ENCODE peak calls at places on chromosomes 3 and 15, in eight cellular contexts. K, X, J, R, G, H, Z and D are unnamed samples.

GRCh38 chr3:112437146-112438022 is 61.9 kb downstream of the BTLA start:
- DNase-seq in X (peak; percentile 52), Z (peak; percentile 10), R (no peak), H (no peak), J (no peak), K (no peak), G (no peak), D (no peak)

GRCh38 chr3:12187448-12188327 is 29.0 kb upstream of the TIMP4 start:
- DNase-seq in X (peak; percentile 76), G (no peak), R (no peak), Z (peak; percentile 56), K (no peak), J (peak; percentile 51), H (peak; percentile 15), D (peak; percentile 31)

GRCh38 chr3:10508619-10509260 is 3.4 kb upstream of the ATP2B2 start:
- DNase-seq in G (no peak), J (no peak), R (no peak), X (no peak), K (no peak), H (no peak), Z (no peak), D (no peak)

GRCh38 chr3:99131876-99132275 is 230.4 kb upstream of the DCBLD2 start:
- DNase-seq in Z (no peak), X (peak; percentile 72), G (no peak), H (no peak), R (no peak), J (no peak), K (no peak), D (no peak)

GRCh38 chr3:154089416-154090115 is 31.6 kb upstream of the ARHGEF26 start:
- DNase-seq in H (no peak), R (no peak), J (no peak), K (no peak), X (no peak), G (no peak), Z (no peak), D (no peak)

GRCh38 chr3:112381673-112382542 is 49.0 kb downstream of the CD200 start:
- DNase-seq in R (no peak), K (no peak), G (no peak), X (no peak), J (no peak), Z (no peak), H (no peak), D (no peak)

GRCh38 chr15:28260722-28261121 is 61.3 kb downstream of the HERC2 start:
- DNase-seq in X (no peak), H (no peak), Z (no peak), K (no peak), J (no peak), R (no peak), G (no peak), D (no peak)

GRCh38 chr3:27556854-27557253 is 72.7 kb upstream of the SLC4A7 start:
- DNase-seq in Z (no peak), J (no peak), K (no peak), H (no peak), X (peak; percentile 92), G (no peak), R (no peak), D (no peak)

GRCh38 chr3:182787302-182788036 is 5.8 kb upstream of the ATP11B start:
- DNase-seq in R (no peak), J (no peak), K (no peak), X (peak; percentile 62), G (no peak), H (no peak), Z (no peak), D (no peak)

GRCh38 chr3:28915711-28916481 is 365.0 kb upstream of the RBMS3 start:
- DNase-seq in X (peak; percentile 34), J (no peak), H (no peak), R (no peak), G (peak; percentile 31), Z (peak; percentile 63), K (peak; percentile 21), D (no peak)

GRCh38 chr3:76039431-76039830 is 254.1 kb upstream of the ZNF717 start:
- DNase-seq in X (peak; percentile 14), K (no peak), H (no peak), G (no peak), Z (no peak), J (no peak), R (no peak), D (no peak)

GRCh38 chr15:85925649-85926237 is 131.0 kb upstream of the KLHL25 start:
- DNase-seq in K (no peak), R (no peak), Z (no peak), H (no peak), X (no peak), J (no peak), G (no peak), D (no peak)

GRCh38 chr3:78988324-78988723 is 779.5 kb downstream of the ROBO1 start:
- DNase-seq in X (peak; percentile 37), J (no peak), H (no peak), Z (no peak), G (no peak), R (no peak), K (peak; percentile 9), D (no peak)

GRCh38 chr3:124579641-124580040 is 150.6 kb upstream of the UMPS start:
- DNase-seq in K (no peak), G (no peak), J (no peak), R (no peak), H (no peak), X (no peak), Z (no peak), D (no peak)

GRCh38 chr15:79122943-79123342 is 32.4 kb upstream of the RASGRF1 start:
- DNase-seq in G (no peak), J (no peak), H (no peak), X (no peak), Z (peak; percentile 35), R (no peak), K (no peak), D (no peak)

GRCh38 chr3:13463618-13464400 is 16.3 kb upstream of the HDAC11 start:
- DNase-seq in X (no peak), R (no peak), G (no peak), J (no peak), H (no peak), K (no peak), Z (no peak), D (no peak)

GRCh38 chr15:41904487-41905359 is 10.9 kb upstream of the SPTBN5 start:
- DNase-seq in Z (peak; percentile 61), J (peak; percentile 47), X (peak; percentile 74), K (no peak), G (peak; percentile 77), H (peak; percentile 53), R (peak; percentile 45), D (peak; percentile 71)

GRCh38 chr15:83435202-83435601 is 11.9 kb upstream of the SH3GL3 start:
- DNase-seq in K (no peak), X (no peak), Z (no peak), H (no peak), G (no peak), J (no peak), R (no peak), D (no peak)

GRCh38 chr3:169347597-169347996 is 315.9 kb downstream of the MECOM start:
- DNase-seq in H (no peak), X (no peak), R (no peak), K (no peak), Z (no peak), J (no peak), G (no peak), D (no peak)